ENCODE peak calls at places on chromosomes 12 and 14, in five cellular contexts. K, N, W, J and B are unnamed samples.

GRCh38 chr12:3913278-3913677 is 40.1 kb upstream of the PARP11 start:
- DNase-seq in K (no peak), N (no peak), W (no peak), J (no peak), B (no peak)

GRCh38 chr12:91978143-91978542 is 167.5 kb downstream of the BTG1 start:
- DNase-seq in K (no peak), N (peak; percentile 73), W (no peak), J (peak; percentile 59), B (peak; percentile 10)

GRCh38 chr12:76690916-76691700 is 72.8 kb upstream of the ZDHHC17 start:
- DNase-seq in K (no peak), N (no peak), W (peak; percentile 74), J (no peak), B (peak; percentile 49)

GRCh38 chr12:28652239-28652638 is 462.0 kb downstream of the CCDC91 start:
- DNase-seq in K (no peak), N (peak; percentile 2), W (no peak), J (peak; percentile 3), B (no peak)

GRCh38 chr14:42110167-42110566 is 503.5 kb downstream of the LRFN5 start:
- DNase-seq in K (peak; percentile 55), N (peak; percentile 71), W (peak; percentile 33), J (peak; percentile 74), B (peak; percentile 29)

GRCh38 chr12:67754933-67755697 is 106.6 kb downstream of the DYRK2 start:
- DNase-seq in K (no peak), N (no peak), W (no peak), J (no peak), B (no peak)

GRCh38 chr14:20143911-20144310 is 5.3 kb downstream of the OR4N5 start:
- DNase-seq in K (no peak), N (no peak), W (peak; percentile 3), J (no peak), B (no peak)

GRCh38 chr14:105867961-105868599 is 341.7 kb downstream of the TMEM121 start:
- DNase-seq in K (no peak), N (no peak), W (no peak), J (no peak), B (no peak)

GRCh38 chr12:122306407-122306806 is 40.1 kb upstream of the VPS33A start:
- DNase-seq in K (peak; percentile 25), N (no peak), W (peak; percentile 11), J (no peak), B (no peak)

GRCh38 chr14:38143170-38143569 is 64.5 kb upstream of the SSTR1 start:
- DNase-seq in K (no peak), N (peak; percentile 35), W (no peak), J (peak; percentile 8), B (no peak)

GRCh38 chr12:14514154-14514842 is 53.4 kb downstream of the PLBD1 start:
- DNase-seq in K (peak; percentile 21), N (peak; percentile 21), W (peak; percentile 99), J (peak; percentile 19), B (peak; percentile 3)

GRCh38 chr12:96399081-96399918 is 939 bp downstream of the CDK17 start:
- DNase-seq in K (peak; percentile 82), N (peak; percentile 72), W (peak; percentile 63), J (peak; percentile 76), B (peak; percentile 39)

GRCh38 chr14:77256694-77257093 is 14.3 kb downstream of the NGB start:
- DNase-seq in K (no peak), N (no peak), W (no peak), J (no peak), B (no peak)

GRCh38 chr12:108399514-108399913 is 60.4 kb upstream of the CMKLR1 start:
- DNase-seq in K (no peak), N (no peak), W (no peak), J (no peak), B (no peak)

GRCh38 chr12:59780605-59781135 is 184.8 kb downstream of the SLC16A7 start:
- DNase-seq in K (peak; percentile 50), N (peak; percentile 47), W (peak; percentile 19), J (peak; percentile 71), B (peak; percentile 13)

GRCh38 chr12:120846721-120847120 is 57.4 kb downstream of the SPPL3 start:
- DNase-seq in K (no peak), N (peak; percentile 50), W (peak; percentile 77), J (no peak), B (no peak)

GRCh38 chr14:93648440-93649168 is 139.7 kb downstream of the PRIMA1 start:
- DNase-seq in K (peak; percentile 61), N (no peak), W (peak; percentile 14), J (no peak), B (no peak)

GRCh38 chr12:132094269-132094891 is 49.7 kb downstream of the DDX51 start:
- DNase-seq in K (no peak), N (no peak), W (no peak), J (no peak), B (no peak)

GRCh38 chr14:30387856-30388255 is 171.1 kb upstream of the G2E3 start:
- DNase-seq in K (no peak), N (no peak), W (no peak), J (no peak), B (no peak)

GRCh38 chr12:29673346-29673745 is 110.4 kb downstream of the TMTC1 start:
- DNase-seq in K (no peak), N (peak; percentile 71), W (no peak), J (peak; percentile 71), B (peak; percentile 16)

GRCh38 chr12:56836317-56836716 is 73.2 kb downstream of the HSD17B6 start:
- DNase-seq in K (no peak), N (no peak), W (peak; percentile 60), J (peak; percentile 7), B (peak; percentile 9)

DNA sequence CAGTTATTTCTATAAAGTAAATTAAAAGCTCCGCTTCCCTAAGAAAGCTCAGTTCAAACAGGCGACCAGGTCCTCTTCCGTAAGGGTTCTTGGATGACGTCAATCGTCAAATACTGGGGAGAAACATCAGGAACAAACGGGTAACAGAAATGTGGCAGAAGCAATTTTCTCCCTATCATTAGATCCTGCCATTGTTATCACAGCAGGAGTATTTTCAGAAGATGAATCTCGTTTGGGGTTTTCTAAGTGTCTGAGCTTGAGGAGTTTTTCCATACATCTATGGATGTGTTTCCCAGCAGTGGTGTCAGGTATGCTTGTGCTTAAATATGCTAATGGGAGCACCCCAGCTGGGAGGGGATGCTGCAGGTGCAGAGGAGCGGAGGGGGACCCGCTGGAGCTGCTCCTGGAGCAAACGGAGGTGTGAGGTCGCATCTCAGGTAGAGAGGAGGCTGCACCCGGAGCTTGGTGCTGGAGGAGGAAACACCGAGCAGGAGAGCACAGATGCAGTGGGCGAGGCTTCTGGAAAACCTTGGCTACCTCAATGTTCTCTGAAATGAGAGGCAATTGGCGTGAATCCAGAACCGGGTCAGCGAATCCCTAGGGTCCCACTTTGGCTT is 795.5 kb downstream of the AACS start:
- DNase-seq in K (no peak), N (no peak), W (no peak), J (no peak), B (no peak)
- H2AFZ ChIP-seq in K (no peak overlapping the region), N (no peak overlapping the region), W (no peak overlapping the region), J (no peak overlapping the region), B (no peak overlapping the region)

GRCh38 chr12:112616469-112617190 is 174.9 kb upstream of the RPH3A start:
- DNase-seq in K (peak; percentile 36), N (no peak), W (no peak), J (no peak), B (no peak)
- H3K27ac ChIP-seq in K (peak overlapping the region; percentile 55), N (no peak overlapping the region), W (no peak overlapping the region), J (no peak overlapping the region), B (no peak overlapping the region)

GRCh38 chr12:53751336-53752191 is at the start of gene CISTR:
- DNase-seq in K (peak; percentile 88), N (no peak), W (peak; percentile 27), J (no peak), B (no peak)
- H2AFZ ChIP-seq in K (peak within 1 kb of the TSS; percentile 95), N (peak within 1 kb of the TSS; percentile 80), W (no peak within 1 kb of the TSS), J (peak within 1 kb of the TSS; percentile 35), B (peak within 1 kb of the TSS; percentile 57)

DNA sequence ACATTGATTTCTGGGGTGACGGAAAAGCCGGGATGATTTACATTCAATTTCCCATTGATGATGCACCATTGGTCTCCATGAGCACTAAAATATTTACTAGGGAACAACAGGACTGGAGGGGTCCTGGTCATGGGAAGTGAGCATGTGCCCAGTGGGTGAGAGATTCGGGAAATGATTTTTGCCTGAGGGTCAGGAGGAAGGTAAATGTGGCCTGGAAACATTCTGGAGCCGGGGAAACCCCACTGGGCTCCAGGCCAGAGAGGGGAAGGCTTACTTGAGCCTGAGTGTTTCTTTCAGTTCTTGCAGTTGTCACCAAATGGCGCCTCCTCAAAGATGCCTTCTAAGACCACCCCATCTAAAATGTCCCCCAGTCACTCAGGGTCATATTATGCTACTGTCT is 532.3 kb upstream of the TBX3 start:
- DNase-seq in K (no peak), N (peak; percentile 31), W (no peak), J (no peak), B (no peak)
- H3K27ac ChIP-seq in K (no peak overlapping the region), N (no peak overlapping the region), W (no peak overlapping the region), J (no peak overlapping the region), B (no peak overlapping the region)

DNA sequence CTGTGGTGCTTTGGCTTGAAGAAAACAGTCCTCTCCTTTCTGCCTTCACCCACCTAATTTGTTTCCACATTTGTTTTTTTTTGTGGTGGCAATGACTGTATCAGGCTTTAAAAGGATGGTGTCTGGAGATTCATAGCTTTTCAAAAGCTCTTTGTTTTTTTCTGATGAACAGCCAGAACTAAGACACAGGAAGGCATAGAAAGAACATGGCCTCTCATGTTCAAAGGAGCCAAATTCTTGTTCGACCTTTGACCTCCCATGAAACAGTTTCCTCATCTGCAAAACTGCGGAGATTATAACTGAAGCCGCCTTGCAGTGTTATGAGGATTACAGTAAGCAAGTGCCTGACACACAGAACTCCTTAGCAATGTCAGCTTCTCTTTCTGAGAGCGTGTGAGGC is 270.7 kb upstream of the TBX3 start:
- DNase-seq in K (no peak), N (no peak), W (no peak), J (peak; percentile 42), B (no peak)
- H2AFZ ChIP-seq in K (no peak overlapping the region), N (no peak overlapping the region), W (no peak overlapping the region), J (no peak overlapping the region), B (no peak overlapping the region)

DNA sequence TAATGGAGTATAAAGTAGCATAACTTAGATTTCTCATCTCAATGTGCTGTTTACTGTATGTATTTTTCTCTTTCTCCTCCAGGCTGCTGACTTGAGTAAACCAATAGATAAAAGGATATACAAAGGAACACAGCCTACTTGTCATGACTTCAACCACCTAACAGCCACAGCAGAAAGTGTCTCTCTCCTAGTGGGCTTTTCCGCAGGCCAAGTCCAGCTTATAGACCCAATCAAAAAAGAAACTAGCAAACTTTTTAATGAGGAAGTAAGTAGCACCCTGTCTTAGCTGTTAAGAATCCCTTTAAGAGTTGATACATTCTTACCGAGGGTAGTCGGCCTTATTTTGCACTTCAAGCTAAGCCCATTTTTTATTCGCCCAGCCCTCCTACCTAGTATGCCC is 55.2 kb downstream of the WDR20 start:
- DNase-seq in K (no peak), N (no peak), W (no peak), J (no peak), B (no peak)
- H3K27ac ChIP-seq in K (no peak overlapping the region), N (no peak overlapping the region), W (no peak overlapping the region), J (no peak overlapping the region), B (no peak overlapping the region)

DNA sequence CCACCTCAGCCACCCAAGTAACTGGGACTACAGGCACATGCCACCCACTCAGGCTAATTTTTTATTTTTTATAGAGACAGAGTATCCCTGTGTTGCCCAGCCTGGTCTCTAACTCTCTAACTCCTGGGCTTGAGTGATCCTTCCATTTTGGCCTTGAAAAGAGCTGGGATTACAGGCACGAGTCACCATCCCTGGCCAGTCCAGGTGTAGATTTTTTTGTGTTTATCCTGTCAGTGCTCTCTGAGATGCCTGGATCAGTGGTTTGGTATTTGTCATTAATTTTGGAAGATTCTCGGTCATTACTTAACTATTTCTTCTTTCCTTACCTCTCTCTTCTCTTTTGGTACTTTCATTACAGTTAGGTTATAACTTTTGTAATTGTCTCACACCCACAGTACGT is 5.3 kb upstream of the HIF1A start:
- DNase-seq in K (no peak), N (peak; percentile 46), W (no peak), J (no peak), B (no peak)
- H2AFZ ChIP-seq in K (no peak overlapping the region), N (no peak overlapping the region), W (no peak overlapping the region), J (no peak overlapping the region), B (no peak overlapping the region)